ENCODE peak calls at places on chromosomes 12 and 14, in eight cellular contexts. G is esophagus squamous epithelium, K is colonic mucosa, S is HFF-Myc, P is BE2C, L is hepatocyte, E is neural progenitor cell, D is AG04450. X is an unnamed sample.

GRCh38 chr12:114691810-114692557 is 8.0 kb upstream of the TBX3 start:
- DNase-seq in G (no peak), D (no peak), L (no peak), S (no peak), K (no peak), E (peak), P (no peak), X (no peak)

GRCh38 chr12:53798575-53798974 is 46.8 kb upstream of the CISTR start:
- DNase-seq in D (no peak), S (no peak), G (no peak), P (no peak), L (no peak), K (no peak), E (no peak), X (no peak)

GRCh38 chr12:28033538-28033915 is 61.0 kb upstream of the PTHLH start:
- DNase-seq in L (no peak), D (no peak), P (no peak), G (no peak), K (no peak), S (no peak), E (no peak), X (no peak)

GRCh38 chr12:131991816-131992430 is 42.2 kb downstream of the EP400 start:
- DNase-seq in E (no peak), K (no peak), L (no peak), S (no peak), G (no peak), D (no peak), P (no peak), X (no peak)

GRCh38 chr12:20476551-20476950 is 108.2 kb downstream of the PDE3A start:
- DNase-seq in P (no peak), K (no peak), L (no peak), G (no peak), D (no peak), E (no peak), S (no peak), X (no peak)

GRCh38 chr14:90061849-90062794 is at the start of gene KCNK13:
- DNase-seq in D (no peak), K (peak), G (no peak), E (peak), P (peak), L (peak), S (no peak), X (no peak)

GRCh38 chr12:112684742-112685141 is 106.8 kb upstream of the RPH3A start:
- DNase-seq in S (no peak), K (no peak), P (no peak), D (no peak), E (no peak), G (no peak), L (no peak), X (no peak)

GRCh38 chr14:96693986-96694385 is 103.2 kb upstream of the VRK1 start:
- DNase-seq in E (peak), G (no peak), S (no peak), L (no peak), P (no peak), K (no peak), D (no peak), X (no peak)

GRCh38 chr12:14239350-14239934 is 126.0 kb upstream of the ATF7IP start:
- DNase-seq in L (peak), E (no peak), P (peak), G (no peak), K (peak), D (no peak), S (no peak), X (no peak)

GRCh38 chr12:82461393-82461792 is 103.1 kb downstream of the METTL25 start:
- DNase-seq in G (no peak), K (no peak), D (no peak), L (no peak), P (no peak), E (no peak), S (no peak), X (peak)

GRCh38 chr12:69679119-69679518 is 20.0 kb downstream of the BEST3 start:
- DNase-seq in K (no peak), S (no peak), P (no peak), E (no peak), L (no peak), G (no peak), D (no peak), X (no peak)

GRCh38 chr14:106691601-106692291 is 1165.4 kb downstream of the TMEM121 start:
- DNase-seq in G (no peak), L (peak), D (no peak), K (peak), S (no peak), E (no peak), P (peak), X (no peak)

GRCh38 chr12:9794484-9795063 is 32.7 kb upstream of the KLRF1 start:
- DNase-seq in K (no peak), L (no peak), S (no peak), E (no peak), G (no peak), P (no peak), D (no peak), X (no peak)

GRCh38 chr12:54588110-54588831 is at the start of gene PPP1R1A:
- DNase-seq in G (no peak), E (peak), K (no peak), S (no peak), P (no peak), D (no peak), L (peak), X (no peak)

GRCh38 chr14:90483551-90483950 is 86.7 kb downstream of the CALM1 start:
- DNase-seq in K (peak), G (no peak), S (no peak), D (no peak), P (no peak), E (no peak), L (no peak), X (no peak)

GRCh38 chr12:88471641-88472040 is 108.6 kb downstream of the KITLG start:
- DNase-seq in K (peak), S (peak), D (no peak), G (no peak), L (no peak), E (peak), P (no peak), X (peak)

GRCh38 chr14:102873546-102874061 is 48.9 kb upstream of the AMN start:
- DNase-seq in K (peak), G (no peak), E (no peak), S (no peak), P (no peak), D (no peak), L (peak), X (peak)

GRCh38 chr14:103317251-103317650 is 16.8 kb upstream of the EIF5 start:
- DNase-seq in S (no peak), D (no peak), K (no peak), L (no peak), P (no peak), G (no peak), E (no peak), X (no peak)

GRCh38 chr14:58955294-58955821 is 233.1 kb upstream of the DAAM1 start:
- DNase-seq in S (no peak), D (no peak), E (peak), K (no peak), L (peak), G (no peak), P (no peak), X (no peak)

GRCh38 chr14:96055753-96056508 is 16.8 kb downstream of the C14orf132 start:
- DNase-seq in G (no peak), D (no peak), L (no peak), K (no peak), S (no peak), E (no peak), P (no peak), X (no peak)

GRCh38 chr14:51004801-51005526 is 60.7 kb upstream of the PYGL start:
- DNase-seq in L (peak), D (no peak), G (no peak), K (no peak), E (no peak), S (no peak), P (peak), X (no peak)

GRCh38 chr14:77085538-77085937 is 12.5 kb upstream of the CIPC start:
- DNase-seq in D (no peak), G (no peak), E (peak), L (no peak), P (no peak), K (no peak), S (no peak), X (no peak)

GRCh38 chr12:125287155-125287847 is 222.1 kb downstream of the AACS start:
- DNase-seq in E (no peak), K (no peak), S (no peak), L (no peak), G (no peak), P (no peak), D (no peak), X (no peak)

GRCh38 chr12:49288412-49288853 is 6.5 kb upstream of the PRPH start:
- DNase-seq in S (no peak), P (peak), G (no peak), K (peak), E (peak), D (no peak), L (peak), X (no peak)

GRCh38 chr12:13913371-13913770 is 68.0 kb downstream of the GRIN2B start:
- DNase-seq in P (no peak), K (no peak), D (no peak), S (no peak), L (no peak), G (no peak), E (no peak), X (no peak)

GRCh38 chr14:38098074-38098846 is 109.4 kb upstream of the SSTR1 start:
- DNase-seq in E (no peak), D (peak), G (no peak), K (no peak), P (no peak), L (no peak), S (no peak), X (no peak)

GRCh38 chr12:52427083-52427482 is 7.1 kb downstream of the KRT75 start:
- DNase-seq in K (no peak), G (no peak), L (no peak), S (no peak), D (no peak), E (no peak), P (no peak), X (no peak)

GRCh38 chr12:109291531-109292341 is 17.3 kb downstream of the FOXN4 start:
- DNase-seq in G (no peak), K (peak), D (no peak), S (peak), E (peak), P (peak), L (peak), X (no peak)
- H3K4me3 ChIP-seq in G (peak), K (peak), D (peak), S (no peak), E (no peak), P (peak), L (no peak), X (no peak)

DNA sequence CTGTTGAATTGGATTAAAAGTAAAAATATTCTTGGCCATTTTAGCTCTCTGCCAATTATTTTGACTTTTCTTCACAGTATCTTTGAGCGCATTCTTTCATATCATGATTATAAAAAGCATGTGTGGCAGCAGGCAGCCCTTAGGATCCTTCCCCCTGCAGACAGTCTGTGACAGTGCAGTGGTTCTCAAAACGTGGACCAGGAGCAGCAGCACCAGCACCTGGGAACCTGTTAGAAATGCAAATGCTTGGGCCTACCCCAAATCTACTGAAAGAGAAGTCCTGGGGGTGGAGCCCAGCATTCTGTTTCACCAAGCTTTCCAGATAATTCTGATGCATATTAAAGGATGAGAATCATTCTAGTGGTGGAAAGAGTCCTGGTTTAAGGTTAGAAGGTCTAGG is 155.6 kb downstream of the MON2 start:
- DNase-seq in G (no peak), P (no peak), L (no peak), K (no peak), E (no peak), S (no peak), D (no peak), X (no peak)
- TF ChIP-seq CTCF in G (no peak), P (no peak), L (no peak), K (no peak), E (no peak), S (no peak), D (no peak), X (no peak)

GRCh38 chr12:105234197-105234596 is 1.8 kb downstream of the APPL2 start:
- DNase-seq in S (no peak), E (no peak), G (no peak), P (no peak), D (no peak), K (no peak), L (no peak), X (no peak)
- H3K4me3 ChIP-seq in S (peak), E (peak), G (peak), P (no peak), D (peak), K (peak), L (peak), X (peak)

DNA sequence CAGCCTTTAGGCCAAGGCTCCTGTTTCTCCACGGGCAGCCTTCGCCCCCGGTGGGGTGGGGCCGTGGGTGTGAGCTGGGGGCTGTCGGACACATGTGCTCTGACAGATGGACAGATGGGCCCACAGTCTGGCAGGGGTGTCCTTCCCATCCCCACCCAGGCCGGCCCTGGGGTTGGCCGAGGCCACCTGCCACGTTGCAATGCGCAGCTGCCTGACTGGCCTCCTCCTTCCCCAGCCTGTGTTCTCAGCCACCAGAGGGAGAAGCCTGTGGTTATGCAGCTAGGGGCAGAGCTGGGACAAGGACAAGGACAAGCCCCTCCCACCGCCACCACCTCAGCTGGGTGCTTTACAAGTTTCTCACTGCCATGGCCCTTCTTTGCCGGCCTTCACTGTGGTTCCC is 44.4 kb downstream of the TEAD4 start:
- DNase-seq in D (no peak), P (no peak), G (no peak), K (no peak), S (no peak), E (no peak), L (no peak), X (no peak)
- TF ChIP-seq CTCF in D (no peak), P (no peak), G (no peak), K (no peak), S (no peak), E (no peak), L (no peak), X (no peak)

DNA sequence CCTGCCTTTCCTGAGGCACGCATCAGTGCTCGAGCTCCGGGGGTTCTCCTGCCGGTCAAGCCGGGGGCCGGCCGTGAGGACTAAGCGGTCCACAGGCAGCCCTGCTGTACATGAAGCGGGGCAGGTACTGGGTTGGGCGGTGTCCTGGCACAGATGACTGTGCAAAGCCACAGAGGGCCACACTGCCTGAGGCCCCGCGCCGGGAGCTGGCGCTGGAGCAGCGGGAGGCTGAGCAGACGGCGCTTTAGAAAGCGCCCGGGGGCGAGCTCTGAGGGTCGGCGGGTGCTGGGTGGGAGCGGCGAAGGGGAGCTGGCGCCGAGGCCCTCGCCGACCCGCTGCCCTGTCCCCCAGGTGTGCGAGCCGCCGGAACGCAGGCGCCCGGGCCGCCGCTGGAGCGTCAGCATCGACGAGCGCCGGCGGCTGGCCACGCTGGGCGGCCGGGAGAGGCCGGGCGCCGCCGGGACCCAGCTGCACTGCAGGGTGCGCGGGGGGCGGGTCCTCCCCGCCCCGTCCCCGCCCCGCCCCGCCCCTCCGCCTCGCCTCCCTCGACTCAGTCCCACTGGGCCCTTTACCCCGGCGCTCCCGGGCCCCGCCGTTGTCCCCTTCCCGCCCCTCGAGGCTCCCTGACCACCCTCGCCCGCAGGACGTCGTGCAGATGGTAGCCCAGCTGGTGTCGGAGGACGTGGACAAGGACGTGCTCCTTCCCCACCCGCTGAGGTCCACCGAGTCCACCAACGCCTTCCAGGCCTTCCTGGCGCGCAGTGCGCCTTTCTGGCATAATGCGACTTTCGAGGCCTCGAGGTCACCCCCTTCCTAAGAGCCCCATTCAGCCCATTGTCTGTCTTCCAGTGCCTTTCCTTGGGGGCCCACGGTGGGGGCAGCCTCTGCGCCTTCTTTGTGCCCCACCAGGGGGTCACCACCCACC is 8.3 kb upstream of the MTA1 start:
- DNase-seq in E (peak), S (no peak), K (no peak), G (no peak), P (peak), L (peak), D (no peak), X (no peak)
- H3K4me3 ChIP-seq in E (peak), S (peak), K (peak), G (peak), P (peak), L (peak), D (peak), X (peak)

DNA sequence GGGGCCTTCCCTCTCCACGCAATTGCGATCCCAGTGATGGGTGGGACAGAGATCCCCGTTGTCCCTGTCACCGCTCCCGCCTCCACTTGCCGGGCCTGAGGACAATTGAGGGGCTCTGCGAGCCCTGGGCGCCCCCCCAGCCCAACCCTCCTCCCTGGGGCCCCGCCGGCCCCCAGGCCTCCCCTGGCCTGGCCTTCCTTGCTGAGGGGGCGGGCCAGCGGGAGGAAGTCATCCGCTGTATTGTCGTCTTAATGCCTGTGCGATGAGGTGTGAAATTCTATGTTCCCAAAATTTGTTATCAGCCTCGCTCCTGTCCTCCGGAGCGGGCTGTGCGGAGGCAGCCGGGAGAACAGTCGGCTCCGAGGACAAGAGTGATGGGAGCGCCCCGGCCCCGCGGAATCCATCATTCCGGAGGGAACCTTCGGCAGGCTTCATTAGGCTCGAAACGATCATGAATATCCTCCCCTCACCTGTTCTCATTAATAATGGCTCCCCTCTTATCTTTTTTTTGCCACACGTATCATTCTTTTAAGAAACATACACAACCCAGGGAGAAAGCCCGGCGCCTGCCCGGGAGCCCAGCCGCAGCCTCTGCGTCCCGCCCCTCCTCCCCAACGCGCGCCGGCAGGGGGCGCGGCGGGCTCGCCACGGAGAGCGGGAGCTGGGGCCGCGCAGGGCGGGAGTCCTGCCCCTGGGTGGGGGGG is 17.3 kb upstream of the DLK1 start:
- DNase-seq in P (no peak), G (no peak), K (no peak), D (no peak), S (no peak), L (peak), E (peak), X (no peak)
- TF ChIP-seq CTCF in P (no peak), G (no peak), K (peak), D (peak), S (peak), L (peak), E (peak), X (peak)

DNA sequence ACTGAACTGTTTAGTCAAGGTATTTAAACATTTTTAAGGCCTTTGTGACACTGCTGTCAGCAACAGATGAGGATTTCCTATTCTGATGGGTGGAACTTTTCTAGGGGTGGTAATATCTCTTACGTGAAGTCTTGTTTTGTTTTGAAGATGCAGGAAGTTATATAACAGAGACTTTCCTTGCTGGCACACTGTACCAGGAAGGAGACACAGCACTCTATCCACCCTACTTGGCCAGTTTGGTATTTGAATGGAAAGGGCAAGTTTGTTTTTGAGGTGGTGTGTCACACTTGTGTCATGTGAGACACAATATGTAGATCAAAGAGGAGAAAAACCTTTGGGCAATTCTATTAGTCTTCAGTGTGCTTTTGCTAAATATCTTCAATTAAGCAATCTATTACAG is 51.6 kb upstream of the SRP54 start:
- DNase-seq in K (peak), S (no peak), E (no peak), D (no peak), L (no peak), G (no peak), P (no peak), X (peak)
- H3K4me3 ChIP-seq in K (no peak), S (no peak), E (no peak), D (no peak), L (no peak), G (no peak), P (no peak), X (no peak)

GRCh38 chr12:99810718-99811593 is 163.4 kb downstream of the GARIN6 start:
- DNase-seq in G (no peak), S (no peak), L (peak), P (peak), E (no peak), K (no peak), D (no peak), X (peak)
- TF ChIP-seq CTCF in G (no peak), S (no peak), L (peak), P (peak), E (peak), K (no peak), D (peak), X (peak)

X was measured in LNCaP clone FGC.